ENCODE peak calls at places on chromosome 1, in five cellular contexts. A is cardiac muscle cell, Z is endodermal cell, B is GM06990, Y is foreskin keratinocyte. R is an unnamed sample.

GRCh38 chr1:21238141-21238800 is 52.0 kb downstream of the ECE1 start:
- DNase-seq in A (no peak), Z (no peak), B (no peak), Y (no peak), R (no peak)

GRCh38 chr1:12057382-12057781 is 5.7 kb upstream of the TNFRSF8 start:
- DNase-seq in A (peak; percentile 23), Z (no peak), B (no peak), Y (no peak), R (peak; percentile 61)

GRCh38 chr1:192104852-192105251 is 53.4 kb upstream of the RGS18 start:
- DNase-seq in A (peak; percentile 70), Z (no peak), B (no peak), Y (peak; percentile 14), R (no peak)

GRCh38 chr1:113912594-113913311 is 7.6 kb downstream of the DCLRE1B start:
- DNase-seq in A (peak; percentile 89), Z (no peak), B (no peak), Y (no peak), R (no peak)

GRCh38 chr1:67190410-67190809 is 24.2 kb downstream of the IL23R start:
- DNase-seq in A (no peak), Z (no peak), B (no peak), Y (no peak), R (no peak)

GRCh38 chr1:227901239-227901905 is 46.4 kb downstream of the WNT9A start:
- DNase-seq in A (no peak), Z (peak; percentile 23), B (no peak), Y (no peak), R (no peak)

GRCh38 chr1:6927626-6928025 is 142.4 kb downstream of the CAMTA1 start:
- DNase-seq in A (no peak), Z (no peak), B (no peak), Y (no peak), R (no peak)

GRCh38 chr1:92118826-92119225 is 38.7 kb downstream of the BTBD8 start:
- DNase-seq in A (no peak), Z (no peak), B (no peak), Y (peak; percentile 39), R (no peak)

GRCh38 chr1:232594018-232594502 is 35.9 kb downstream of the SIPA1L2 start:
- DNase-seq in A (no peak), Z (no peak), B (no peak), Y (peak; percentile 63), R (no peak)

R was measured in GM13977.